ENCODE peak calls at places on chromosomes 5 and 9, in four cellular contexts. One of them, this sample, is unnamed. For H3K4me1, the result is how much of the 10 kb centered on the place peaks cover.

GRCh38 chr5:176190886-176191755 is 47.1 kb upstream of the SIMC1 start:
- DNase-seq in GM12878: no peak
- DNase-seq in HepG2: no peak
- DNase-seq in H1: no peak
- DNase-seq in this sample: no peak

GRCh38 chr9:87824216-87824875 is 58.3 kb upstream of the SPATA31E1 start:
- DNase-seq in GM12878: no peak
- DNase-seq in HepG2: no peak
- DNase-seq in H1: peak
- DNase-seq in this sample: no peak

GRCh38 chr5:10457682-10458574 is 16.2 kb downstream of the ROPN1L start:
- DNase-seq in GM12878: no peak
- DNase-seq in HepG2: no peak
- DNase-seq in H1: no peak
- DNase-seq in this sample: no peak

GRCh38 chr5:106106384-106106783 is 1564.4 kb downstream of the EFNA5 start:
- DNase-seq in GM12878: no peak
- DNase-seq in HepG2: no peak
- DNase-seq in H1: no peak
- DNase-seq in this sample: no peak

GRCh38 chr5:10485142-10485795 is 43.6 kb downstream of the ROPN1L start:
- DNase-seq in GM12878: no peak
- DNase-seq in HepG2: no peak
- DNase-seq in H1: no peak
- DNase-seq in this sample: no peak

GRCh38 chr5:159071382-159071781 is 28.3 kb downstream of the EBF1 start:
- DNase-seq in GM12878: no peak
- DNase-seq in HepG2: no peak
- DNase-seq in H1: no peak
- DNase-seq in this sample: no peak

GRCh38 chr5:181190711-181191525 is 14.1 kb downstream of the TRIM7 start:
- DNase-seq in GM12878: no peak
- DNase-seq in HepG2: no peak
- DNase-seq in H1: no peak
- DNase-seq in this sample: no peak

GRCh38 chr9:105697871-105698270 is 3.5 kb downstream of the TMEM38B start:
- DNase-seq in GM12878: no peak
- DNase-seq in HepG2: no peak
- DNase-seq in H1: no peak
- DNase-seq in this sample: no peak

GRCh38 chr9:134517069-134517680 is 124.4 kb upstream of the COL5A1 start:
- DNase-seq in GM12878: no peak
- DNase-seq in HepG2: no peak
- DNase-seq in H1: no peak
- DNase-seq in this sample: no peak

GRCh38 chr5:72231989-72232703 is 87.9 kb downstream of the MRPS27 start:
- DNase-seq in GM12878: no peak
- DNase-seq in HepG2: no peak
- DNase-seq in H1: no peak
- DNase-seq in this sample: no peak

GRCh38 chr9:109652112-109652511 is 127.9 kb upstream of the PALM2AKAP2 start:
- DNase-seq in GM12878: no peak
- DNase-seq in HepG2: no peak
- DNase-seq in H1: no peak
- DNase-seq in this sample: no peak

GRCh38 chr5:34627794-34628193 is 28.3 kb upstream of the RAI14 start:
- DNase-seq in GM12878: no peak
- DNase-seq in HepG2: no peak
- DNase-seq in H1: no peak
- DNase-seq in this sample: no peak

GRCh38 chr5:154771383-154771901 is 16.3 kb downstream of the LARP1 start:
- DNase-seq in GM12878: no peak
- DNase-seq in HepG2: no peak
- DNase-seq in H1: no peak
- DNase-seq in this sample: no peak

GRCh38 chr5:139851558-139851957 is 56.0 kb downstream of the PSD2 start:
- DNase-seq in GM12878: no peak
- DNase-seq in HepG2: no peak
- DNase-seq in H1: no peak
- DNase-seq in this sample: no peak

DNA sequence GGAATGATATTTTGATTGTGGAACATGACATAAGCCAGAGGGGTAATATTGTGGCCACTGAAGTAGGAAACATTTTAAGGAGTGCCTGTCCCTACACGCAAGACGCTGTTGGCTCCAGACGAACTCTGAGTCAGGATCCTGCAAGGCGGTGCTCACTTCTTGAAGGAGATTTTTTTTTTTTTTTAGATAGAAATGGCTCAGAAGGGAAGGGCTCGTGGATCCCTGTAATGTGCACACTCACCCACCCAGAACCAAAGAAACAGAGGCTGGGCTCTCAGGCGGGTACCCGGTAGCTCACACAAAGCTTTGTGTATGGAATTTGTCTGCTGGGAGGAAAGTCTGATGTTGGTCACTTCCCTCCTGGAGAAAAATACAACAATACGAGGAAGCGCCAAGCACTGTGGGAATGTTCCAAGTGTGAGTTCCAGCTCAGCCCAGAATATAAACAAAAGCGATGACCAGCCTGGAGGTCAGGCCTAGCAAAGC is 25.7 kb downstream of the RAPGEF1 start:
- DNase-seq in GM12878: no peak
- DNase-seq in HepG2: no peak
- DNase-seq in H1: no peak
- DNase-seq in this sample: no peak
- TF ChIP-seq ZNF274 in GM12878: no peak
- TF ChIP-seq ZNF274 in HepG2: no peak
- TF ChIP-seq ZNF274 in H1: no peak
- TF ChIP-seq ZNF274 in this sample: no peak

GRCh38 chr5:90558344-90559192 is at the start of gene ADGRV1:
- DNase-seq in GM12878: no peak
- DNase-seq in HepG2: peak
- DNase-seq in H1: peak
- DNase-seq in this sample: peak
- H3K4me1 ChIP-seq in GM12878: under half
- H3K4me1 ChIP-seq in HepG2: under half
- H3K4me1 ChIP-seq in H1: under half
- H3K4me1 ChIP-seq in this sample: under half

GRCh38 chr9:136995772-136996308 is 528 bp downstream of the CLIC3 start:
- DNase-seq in GM12878: no peak
- DNase-seq in HepG2: no peak
- DNase-seq in H1: no peak
- DNase-seq in this sample: no peak
- TF ChIP-seq SUZ12 in GM12878: no peak
- TF ChIP-seq SUZ12 in HepG2: no peak
- TF ChIP-seq SUZ12 in H1: no peak
- TF ChIP-seq SUZ12 in this sample: no peak

DNA sequence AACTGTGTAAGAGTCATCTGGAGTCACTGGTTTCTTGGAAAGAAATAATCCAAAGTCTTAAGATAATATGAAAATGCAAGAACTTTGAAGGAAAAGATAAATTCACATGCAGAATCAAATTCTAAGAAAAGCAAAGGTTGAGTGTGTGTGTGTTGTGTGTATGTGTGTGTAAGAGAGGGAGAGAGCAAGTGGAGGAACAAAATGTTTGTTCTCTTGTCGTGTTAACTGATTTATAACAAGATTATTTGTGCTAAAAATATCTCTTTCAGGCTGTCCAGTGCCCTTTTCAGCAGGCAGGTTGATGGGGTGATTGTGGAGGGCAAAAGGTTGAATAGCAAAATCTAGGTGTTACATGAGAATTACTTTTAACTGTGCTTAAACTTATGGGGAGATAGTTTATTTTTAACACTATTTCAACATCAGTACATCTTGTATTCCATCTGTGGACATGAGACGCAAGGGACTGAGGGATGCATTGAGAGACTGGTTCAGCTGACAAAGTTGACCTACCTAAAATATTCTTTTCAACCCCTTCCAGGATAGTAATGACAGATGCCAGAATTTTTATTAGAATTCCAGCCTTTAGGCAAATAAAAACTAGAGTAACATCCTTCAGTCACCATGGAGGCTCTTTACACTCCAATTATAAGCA is 342.4 kb upstream of the CD180 start:
- DNase-seq in GM12878: no peak
- DNase-seq in HepG2: no peak
- DNase-seq in H1: no peak
- DNase-seq in this sample: no peak
- TF ChIP-seq ZNF274 in GM12878: no peak
- TF ChIP-seq ZNF274 in HepG2: no peak
- TF ChIP-seq ZNF274 in H1: no peak
- TF ChIP-seq ZNF274 in this sample: no peak

DNA sequence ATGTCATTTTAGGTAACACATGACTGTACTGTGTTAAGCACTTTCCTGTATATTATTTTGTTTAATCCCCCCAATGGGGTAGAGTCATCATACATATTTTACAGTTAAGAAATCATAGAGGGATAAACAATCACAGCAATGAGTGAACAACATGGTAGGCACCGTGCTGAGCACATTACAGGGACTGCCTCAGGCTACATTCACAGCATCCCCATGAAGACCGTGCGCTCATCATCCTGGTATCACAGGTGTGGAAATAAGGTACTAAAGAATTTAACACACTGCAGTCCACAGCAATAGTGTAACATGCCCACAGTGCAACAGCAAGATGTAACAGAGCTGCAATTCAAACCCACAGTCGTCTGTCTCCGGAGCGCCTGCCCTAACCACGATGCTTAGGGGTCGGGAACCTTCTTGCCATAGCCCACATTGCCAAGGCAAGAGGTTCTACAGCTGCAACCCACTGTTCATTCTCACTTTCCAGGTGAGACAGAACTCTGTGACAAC is 5.6 kb downstream of the SLIT3 start:
- DNase-seq in GM12878: no peak
- DNase-seq in HepG2: no peak
- DNase-seq in H1: peak
- DNase-seq in this sample: no peak
- H3K4me1 ChIP-seq in GM12878: under half
- H3K4me1 ChIP-seq in HepG2: under half
- H3K4me1 ChIP-seq in H1: under half
- H3K4me1 ChIP-seq in this sample: under half

DNA sequence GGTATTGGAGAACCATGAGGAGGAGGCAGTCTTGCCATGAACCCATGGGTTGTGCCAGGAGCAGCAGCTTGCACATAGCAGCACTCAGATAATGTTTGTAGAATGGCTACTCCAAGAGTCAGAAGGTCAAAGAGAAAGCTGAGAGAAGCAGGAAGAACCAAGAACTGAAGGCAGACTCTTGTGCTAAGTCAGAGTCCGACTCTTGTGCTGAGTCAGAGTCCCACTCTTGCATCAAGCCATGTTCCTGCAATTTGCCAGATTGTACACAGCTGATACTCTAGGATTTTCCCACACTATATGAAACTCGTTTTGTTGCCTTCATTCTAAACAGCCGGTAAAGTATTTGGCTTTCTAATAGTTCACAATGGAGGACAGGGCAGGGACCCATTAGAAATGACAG is 26.2 kb upstream of the HSPA9 start:
- DNase-seq in GM12878: no peak
- DNase-seq in HepG2: no peak
- DNase-seq in H1: no peak
- DNase-seq in this sample: no peak
- TF ChIP-seq SUZ12 in GM12878: no peak
- TF ChIP-seq SUZ12 in HepG2: no peak
- TF ChIP-seq SUZ12 in H1: no peak
- TF ChIP-seq SUZ12 in this sample: no peak

GRCh38 chr5:55694152-55694830 is 17.8 kb downstream of the SLC38A9 start:
- DNase-seq in GM12878: no peak
- DNase-seq in HepG2: peak
- DNase-seq in H1: no peak
- DNase-seq in this sample: no peak

GRCh38 chr5:55692106-55692417 is 20.1 kb downstream of the SLC38A9 start:
- DNase-seq in GM12878: no peak
- DNase-seq in HepG2: no peak
- DNase-seq in H1: no peak
- DNase-seq in this sample: no peak

GRCh38 chr5:55692509-55692908 is 19.6 kb downstream of the SLC38A9 start:
- DNase-seq in GM12878: no peak
- DNase-seq in HepG2: peak
- DNase-seq in H1: no peak
- DNase-seq in this sample: no peak

GRCh38 chr5:55691265-55692105 is 20.6 kb downstream of the SLC38A9 start:
- DNase-seq in GM12878: no peak
- DNase-seq in HepG2: peak
- DNase-seq in H1: no peak
- DNase-seq in this sample: no peak
- TF ChIP-seq ZNF274 in GM12878: no peak
- TF ChIP-seq ZNF274 in HepG2: no peak
- TF ChIP-seq ZNF274 in H1: no peak
- TF ChIP-seq ZNF274 in this sample: no peak